ENCODE peak calls at places on chromosomes 1 and 21, in four cellular contexts. T is DND-41, S is activated T-cell treated with anti-CD3 and anti-CD28 coated beads for 4 hours, Y is psoas muscle. C is an unnamed sample.

GRCh38 chr21:42505090-42505726 is 8.4 kb upstream of the SLC37A1 start:
- DNase-seq in T (no peak), S (no peak), Y (no peak), C (no peak)

GRCh38 chr1:193111641-193112090 is 6.5 kb upstream of the GLRX2 start:
- DNase-seq in T (peak; percentile 26), S (no peak), Y (peak; percentile 71), C (peak; percentile 44)

GRCh38 chr1:246689409-246689997 is 34.7 kb upstream of the SCCPDH start:
- DNase-seq in T (peak; percentile 71), S (no peak), Y (peak; percentile 58), C (peak; percentile 78)

GRCh38 chr1:221174598-221174997 is 295.4 kb downstream of the HLX start:
- DNase-seq in T (no peak), S (no peak), Y (peak; percentile 56), C (no peak)

GRCh38 chr1:110557481-110557880 is 38.5 kb upstream of the KCNA10 start:
- DNase-seq in T (no peak), S (no peak), Y (no peak), C (no peak)

GRCh38 chr1:28877132-28877781 is 37.1 kb upstream of the EPB41 start:
- DNase-seq in T (peak; percentile 78), S (peak; percentile 72), Y (peak; percentile 67), C (peak; percentile 79)

GRCh38 chr1:65541161-65541560 is 120.7 kb downstream of the LEPR start:
- DNase-seq in T (no peak), S (no peak), Y (no peak), C (no peak)

GRCh38 chr1:98975113-98975512 is 29.5 kb downstream of the PLPPR5 start:
- DNase-seq in T (no peak), S (no peak), Y (no peak), C (peak; percentile 57)

GRCh38 chr21:34243562-34243961 is 120.2 kb upstream of the KCNE2 start:
- DNase-seq in T (peak; percentile 37), S (no peak), Y (no peak), C (peak; percentile 28)

GRCh38 chr1:101453844-101454243 is 217.0 kb downstream of the S1PR1 start:
- DNase-seq in T (peak; percentile 74), S (no peak), Y (no peak), C (no peak)

GRCh38 chr1:228842094-228842775 is 107.0 kb downstream of the RHOU start:
- DNase-seq in T (no peak), S (no peak), Y (peak; percentile 51), C (no peak)

GRCh38 chr1:149936992-149937705 is 470 bp upstream of the MTMR11 start:
- DNase-seq in T (no peak), S (no peak), Y (no peak), C (no peak)

GRCh38 chr1:153775432-153776311 is 465 bp downstream of the SLC27A3 start:
- DNase-seq in T (no peak), S (peak; percentile 50), Y (peak; percentile 72), C (peak; percentile 58)

GRCh38 chr1:206558794-206559660 is 51.7 kb downstream of the RASSF5 start:
- DNase-seq in T (no peak), S (no peak), Y (no peak), C (no peak)

GRCh38 chr1:2587071-2587859 is 688 bp downstream of the PRXL2B start:
- DNase-seq in T (no peak), S (no peak), Y (peak; percentile 47), C (no peak)

GRCh38 chr1:231338270-231339128 is at the start of gene SPRTN:
- DNase-seq in T (no peak), S (no peak), Y (no peak), C (no peak)

GRCh38 chr21:17527240-17527639 is 14.4 kb downstream of the CXADR start:
- DNase-seq in T (no peak), S (no peak), Y (no peak), C (no peak)